ENCODE peak calls at places on chromosomes 12 and 14, in four cellular contexts. A is GM12878, N is HL-60, J is K562. G is an unnamed sample.

GRCh38 chr14:63717704-63718103 is 10.2 kb downstream of the SGPP1 start:
- DNase-seq in A (no peak), N (no peak), J (no peak), G (no peak)

GRCh38 chr12:85865905-85866304 is 8.2 kb upstream of the NTS start:
- DNase-seq in A (no peak), N (no peak), J (no peak), G (no peak)

GRCh38 chr12:96221391-96221790 is 27.2 kb downstream of the ELK3 start:
- DNase-seq in A (no peak), N (no peak), J (no peak), G (no peak)

GRCh38 chr12:60394680-60395079 is 798.9 kb downstream of the SLC16A7 start:
- DNase-seq in A (no peak), N (no peak), J (no peak), G (no peak)

GRCh38 chr12:73067616-73068015 is 795.4 kb downstream of the TRHDE start:
- DNase-seq in A (no peak), N (no peak), J (no peak), G (no peak)

GRCh38 chr14:104158827-104159798 is 20.7 kb downstream of the KIF26A start:
- DNase-seq in A (no peak), N (no peak), J (peak; percentile 87), G (no peak)

GRCh38 chr14:63046339-63047268 is 1.3 kb upstream of the KCNH5 start:
- DNase-seq in A (no peak), N (no peak), J (no peak), G (no peak)

GRCh38 chr14:91458612-91459011 is 41.0 kb upstream of the CCDC88C start:
- DNase-seq in A (no peak), N (no peak), J (no peak), G (no peak)

GRCh38 chr12:2306012-2306411 is 253.2 kb downstream of the CACNA1C start:
- DNase-seq in A (no peak), N (peak; percentile 32), J (no peak), G (no peak)

GRCh38 chr12:7450667-7451066 is 6.7 kb upstream of the CD163L1 start:
- DNase-seq in A (no peak), N (no peak), J (peak; percentile 3), G (no peak)

GRCh38 chr14:101347893-101348777 is 213.2 kb upstream of the DIO3 start:
- DNase-seq in A (no peak), N (no peak), J (no peak), G (no peak)

GRCh38 chr14:68232643-68233055 is 413.1 kb downstream of the RAD51B start:
- DNase-seq in A (peak; percentile 99), N (no peak), J (no peak), G (peak; percentile 18)

GRCh38 chr14:53368714-53369191 is 215.6 kb upstream of the DDHD1 start:
- DNase-seq in A (no peak), N (no peak), J (no peak), G (no peak)

GRCh38 chr14:92105845-92106094 is 612 bp downstream of the ATXN3 start:
- DNase-seq in A (no peak), N (peak; percentile 63), J (peak; percentile 7), G (no peak)

GRCh38 chr12:63889721-63890509 is 45.4 kb downstream of the SRGAP1 start:
- DNase-seq in A (no peak), N (no peak), J (no peak), G (no peak)

DNA sequence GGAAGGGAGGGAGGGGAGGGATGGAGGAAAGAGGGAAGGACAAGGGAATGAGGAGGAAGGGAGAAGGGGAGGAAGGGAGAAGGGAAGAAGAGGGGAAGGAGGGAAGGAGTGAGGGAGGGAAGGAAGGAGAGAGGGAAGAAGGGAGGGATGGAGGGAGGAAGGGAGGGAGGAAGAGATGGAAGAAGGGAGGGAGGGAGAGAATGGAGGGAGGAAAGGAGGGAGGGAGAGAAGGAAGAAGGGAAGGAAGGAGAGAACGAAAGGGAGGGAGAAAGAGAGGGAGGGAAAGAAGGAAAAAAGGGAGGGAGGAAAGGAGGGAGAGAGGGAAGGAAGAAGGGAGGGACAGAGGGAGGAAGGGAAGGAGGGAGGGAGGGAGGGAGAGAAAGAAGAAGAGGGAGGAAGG is 49.5 kb downstream of the RIMBP2 start:
- DNase-seq in A (no peak), N (no peak), J (no peak), G (no peak)
- TF ChIP-seq SPI1 in A (no peak), N (no peak), J (no peak), G (no peak)

GRCh38 chr12:125187148-125187733 is 122.0 kb downstream of the AACS start:
- DNase-seq in A (no peak), N (no peak), J (no peak), G (no peak)

GRCh38 chr12:125184213-125184952 is 119.1 kb downstream of the AACS start:
- DNase-seq in A (no peak), N (no peak), J (no peak), G (no peak)

GRCh38 chr12:125185311-125185739 is 120.1 kb downstream of the AACS start:
- DNase-seq in A (no peak), N (no peak), J (peak; percentile 31), G (no peak)

GRCh38 chr12:125186471-125187147 is 121.4 kb downstream of the AACS start:
- DNase-seq in A (no peak), N (no peak), J (peak; percentile 31), G (no peak)

GRCh38 chr12:125185740-125186470 is 120.7 kb downstream of the AACS start:
- DNase-seq in A (no peak), N (peak; percentile 19), J (peak; percentile 93), G (peak; percentile 74)
- TF ChIP-seq POLR2AphosphoS5 in A (no peak), N (no peak), J (no peak), G (no peak)

DNA sequence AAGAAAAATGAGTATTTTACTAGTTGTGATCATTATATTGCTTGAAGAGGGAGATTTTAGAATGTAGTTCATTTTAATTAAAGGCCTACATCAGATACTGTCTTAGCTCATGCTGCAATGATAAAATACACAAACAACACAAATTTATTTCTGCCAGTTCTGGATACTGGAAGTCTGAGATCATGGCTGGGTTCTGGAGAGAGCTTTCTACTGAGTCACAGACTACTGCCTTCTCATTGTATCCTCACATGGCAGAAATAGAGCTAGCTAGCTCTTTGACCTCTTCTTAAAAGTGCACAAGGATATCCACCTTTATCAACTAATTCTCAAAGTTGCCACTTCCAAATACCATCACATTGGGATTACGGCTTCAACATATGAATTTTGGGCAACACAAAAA is 53.8 kb downstream of the MIS18BP1 start:
- DNase-seq in A (no peak), N (no peak), J (no peak), G (no peak)
- TF ChIP-seq SPI1 in A (no peak), N (no peak), J (no peak), G (no peak)

GRCh38 chr14:30737916-30738315 is 115.8 kb downstream of the SCFD1 start:
- DNase-seq in A (no peak), N (no peak), J (no peak), G (no peak)
- TF ChIP-seq POLR2AphosphoS5 in A (no peak), N (no peak), J (no peak), G (no peak)

GRCh38 chr14:105665247-105665950 is 139.0 kb downstream of the TMEM121 start:
- DNase-seq in A (no peak), N (no peak), J (no peak), G (no peak)

GRCh38 chr14:105664691-105665090 is 138.3 kb downstream of the TMEM121 start:
- DNase-seq in A (no peak), N (no peak), J (no peak), G (no peak)

GRCh38 chr14:105660816-105661531 is 134.6 kb downstream of the TMEM121 start:
- DNase-seq in A (no peak), N (no peak), J (no peak), G (no peak)

GRCh38 chr14:105665951-105666277 is 139.5 kb downstream of the TMEM121 start:
- DNase-seq in A (no peak), N (no peak), J (no peak), G (no peak)

GRCh38 chr14:105659935-105660527 is 133.6 kb downstream of the TMEM121 start:
- DNase-seq in A (no peak), N (no peak), J (no peak), G (no peak)
- TF ChIP-seq SPI1 in A (no peak), N (no peak), J (no peak), G (no peak)

G was measured in GM12891.